ENCODE peak calls at places on chromosome 17, in four cellular contexts. J is dorsolateral prefrontal cortex; H is activated naive CD8-positive, alpha-beta T cell treated with anti-CD3 and anti-CD28 coated beads, Interleukin-2, amount 50 U/mL, for 24 hours; L is activated T-cell treated with anti-CD3 and anti-CD28 coated beads for 1 hour. P is an unnamed sample.

GRCh38 chr17:27494192-27495091 is 38.2 kb downstream of the KSR1 start:
- DNase-seq in J (no peak), H (no peak), L (no peak), P (peak; percentile 50)

GRCh38 chr17:50469005-50469605 is 425 bp upstream of the CHAD start:
- DNase-seq in J (peak; percentile 42), L (no peak), H (no peak), P (no peak)

GRCh38 chr17:69575346-69575761 is 160.9 kb downstream of the MAP2K6 start:
- DNase-seq in J (no peak), L (no peak), H (no peak), P (no peak)

GRCh38 chr17:55926276-55926995 is 175.6 kb downstream of the PCTP start:
- DNase-seq in J (no peak), H (no peak), L (no peak), P (no peak)

GRCh38 chr17:45425125-45425983 is 7.3 kb downstream of the ARHGAP27 start:
- DNase-seq in H (no peak), L (no peak), J (no peak), P (peak; percentile 79)

GRCh38 chr17:28547096-28547622 is 5.3 kb downstream of the UNC119 start:
- DNase-seq in H (no peak), J (no peak), L (no peak), P (no peak)

GRCh38 chr17:45666046-45666600 is 118.0 kb upstream of the CRHR1 start:
- DNase-seq in L (no peak), H (no peak), J (no peak), P (no peak)

GRCh38 chr17:81367171-81367570 is 28.1 kb upstream of the BAHCC1 start:
- DNase-seq in L (no peak), H (no peak), J (no peak), P (peak; percentile 76)

GRCh38 chr17:10297691-10298090 is 75.1 kb downstream of the MYH13 start:
- DNase-seq in L (no peak), H (no peak), J (no peak), P (no peak)

GRCh38 chr17:49089094-49089493 is 43.5 kb upstream of the B4GALNT2 start:
- DNase-seq in J (no peak), H (no peak), L (no peak), P (no peak)

GRCh38 chr17:72063262-72063661 is 57.6 kb upstream of the SOX9 start:
- DNase-seq in H (no peak), L (no peak), J (no peak), P (no peak)